ENCODE peak calls at places on chromosomes 1 and 21, in four cellular contexts. E is AG04449; J is coronary artery; U is CD8-positive, alpha-beta T cell. F is an unnamed sample.

GRCh38 chr1:164061528-164061927 is 497.5 kb upstream of the PBX1 start:
- DNase-seq in E (no peak), J (no peak), U (no peak), F (no peak)

GRCh38 chr1:1200876-1201810 is 5.2 kb downstream of the TNFRSF18 start:
- DNase-seq in E (no peak), J (no peak), U (peak), F (no peak)

GRCh38 chr21:17554619-17555472 is 42.0 kb downstream of the CXADR start:
- DNase-seq in E (no peak), J (no peak), U (no peak), F (no peak)

GRCh38 chr21:39022901-39023693 is 160.2 kb downstream of the PSMG1 start:
- DNase-seq in E (no peak), J (no peak), U (no peak), F (no peak)

GRCh38 chr1:25338188-25338981 is at the start of gene TMEM50A:
- DNase-seq in E (no peak), J (peak), U (peak), F (peak)

GRCh38 chr1:98277111-98277510 is 356.3 kb upstream of the DPYD start:
- DNase-seq in E (peak), J (no peak), U (no peak), F (peak)

GRCh38 chr1:216119600-216119999 is 303.6 kb downstream of the USH2A start:
- DNase-seq in E (no peak), J (no peak), U (no peak), F (peak)

GRCh38 chr1:33683913-33684312 is 180.0 kb upstream of the HMGB4 start:
- DNase-seq in E (no peak), J (no peak), U (no peak), F (peak)

GRCh38 chr1:10848109-10848684 is 51.8 kb upstream of the CASZ1 start:
- DNase-seq in E (no peak), J (no peak), U (no peak), F (no peak)

GRCh38 chr1:23899070-23899469 is 14.1 kb downstream of the CNR2 start:
- DNase-seq in E (no peak), J (no peak), U (no peak), F (no peak)

GRCh38 chr1:208078752-208079151 is 165.4 kb downstream of the PLXNA2 start:
- DNase-seq in E (no peak), J (no peak), U (no peak), F (no peak)

DNA sequence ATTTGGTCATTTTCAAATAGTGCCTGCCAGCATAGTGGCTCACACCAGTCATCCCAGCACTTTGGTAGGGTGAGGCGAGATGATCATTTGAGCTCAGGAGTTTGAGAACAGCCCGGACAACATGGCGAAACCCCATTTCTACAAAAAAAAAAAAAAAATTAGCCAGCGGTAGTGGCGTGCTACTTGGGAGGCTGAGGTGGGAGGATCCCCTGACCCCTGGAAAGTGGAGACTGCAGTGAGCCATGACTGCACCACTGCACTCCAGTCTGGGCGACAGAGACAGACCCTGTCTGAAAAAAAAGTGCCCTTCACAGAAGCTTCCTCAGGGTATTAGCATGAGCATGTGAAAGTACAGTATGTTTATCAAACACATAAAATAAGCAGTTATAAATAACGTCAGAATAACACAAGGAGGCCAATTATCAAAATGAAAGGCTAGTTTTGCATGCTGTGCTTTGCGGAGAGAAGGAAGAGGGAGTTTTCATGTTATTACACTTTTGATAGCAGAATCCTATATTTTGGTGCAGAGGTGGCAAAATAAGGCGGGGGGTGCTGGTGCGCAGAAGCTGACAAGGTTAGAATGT is 785 bp upstream of the METTL13 start:
- DNase-seq in E (no peak), J (no peak), U (no peak), F (no peak)
- TF ChIP-seq CTCF in E (no peak), J (no peak), U (no peak), F (no peak)

DNA sequence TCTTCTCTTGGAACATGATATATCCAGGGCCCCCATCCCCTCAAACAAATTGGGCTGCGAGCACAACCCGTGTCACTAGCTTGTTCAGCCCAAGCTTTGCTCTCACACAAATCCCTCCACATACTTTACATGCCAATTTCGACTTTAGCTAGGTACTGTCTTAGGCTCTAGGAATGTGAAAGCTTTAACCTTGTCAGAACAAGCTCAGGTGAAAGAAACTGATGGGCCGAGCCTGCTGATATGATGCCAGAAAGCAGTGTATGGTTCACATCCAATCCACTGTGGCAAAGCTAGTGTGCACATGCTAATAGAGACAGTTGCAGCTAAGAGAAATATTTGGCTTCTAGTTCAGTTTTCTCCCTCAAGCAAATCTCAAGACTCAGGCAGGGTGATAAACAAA is 79.5 kb downstream of the TNFSF18 start:
- DNase-seq in E (no peak), J (no peak), U (no peak), F (no peak)
- H3K4me3 ChIP-seq in E (no peak), J (no peak), U (no peak), F (no peak)

GRCh38 chr1:224116131-224116530 is 2.2 kb downstream of the FBXO28 start:
- DNase-seq in E (no peak), J (no peak), U (no peak), F (peak)
- TF ChIP-seq CTCF in E (peak), J (peak), U (peak), F (peak)

GRCh38 chr1:155009742-155010141 is 7.1 kb downstream of the ZBTB7B start:
- DNase-seq in E (no peak), J (no peak), U (no peak), F (no peak)

GRCh38 chr1:155007253-155007828 is 4.7 kb downstream of the ZBTB7B start:
- DNase-seq in E (no peak), J (no peak), U (no peak), F (no peak)

GRCh38 chr1:155009221-155009711 is 6.7 kb downstream of the ZBTB7B start:
- DNase-seq in E (no peak), J (no peak), U (no peak), F (no peak)

GRCh38 chr1:155006601-155007101 is 4.0 kb downstream of the ZBTB7B start:
- DNase-seq in E (no peak), J (no peak), U (no peak), F (no peak)

DNA sequence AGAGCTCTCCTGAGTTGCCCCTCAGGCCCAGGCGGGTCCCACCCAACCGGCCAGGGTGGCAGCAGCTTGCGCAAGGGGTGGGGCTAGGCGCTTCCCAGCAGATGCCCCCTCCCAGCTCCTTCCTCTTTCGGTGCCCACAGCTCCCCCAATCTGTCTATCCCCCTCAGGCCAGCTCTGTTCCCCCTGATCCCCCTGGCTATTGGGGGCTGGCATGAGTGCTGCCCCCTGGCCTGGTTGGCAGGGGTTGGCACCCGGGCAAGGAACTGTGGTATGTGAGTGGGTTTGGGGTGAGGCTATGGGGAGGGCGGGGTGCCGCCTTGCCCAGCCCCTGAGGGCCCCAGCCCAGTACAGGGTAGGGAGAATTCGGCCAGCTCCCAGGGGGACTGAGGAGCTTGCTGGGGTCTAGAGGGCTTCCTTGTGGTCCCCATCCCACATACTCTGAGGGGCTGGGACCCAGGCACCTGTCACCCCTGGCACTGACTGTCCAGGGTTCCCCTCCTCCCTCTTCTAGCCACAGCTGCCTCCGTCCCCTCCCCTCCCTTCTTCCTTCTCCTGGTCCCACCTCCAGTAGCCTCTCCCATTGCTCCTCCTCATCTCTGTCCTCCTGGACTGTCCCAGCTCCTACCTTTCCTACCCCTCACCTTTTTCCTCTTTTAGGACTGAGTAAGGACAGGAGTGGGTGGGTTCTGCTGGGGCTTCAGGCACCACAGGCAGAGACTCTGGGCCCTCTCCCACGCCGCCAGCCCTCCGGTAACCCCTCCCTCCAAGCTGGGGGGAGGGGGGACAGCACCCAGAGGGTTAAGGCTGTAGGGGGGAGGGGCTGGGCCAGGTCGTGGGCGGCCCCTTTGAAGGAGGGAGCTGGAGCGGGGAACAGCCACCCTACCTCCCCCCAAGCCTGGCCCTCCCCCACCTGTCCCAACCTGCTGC is 5.7 kb downstream of the ZBTB7B start:
- DNase-seq in E (no peak), J (no peak), U (no peak), F (no peak)
- H3K4me3 ChIP-seq in E (no peak), J (peak), U (no peak), F (no peak)

DNA sequence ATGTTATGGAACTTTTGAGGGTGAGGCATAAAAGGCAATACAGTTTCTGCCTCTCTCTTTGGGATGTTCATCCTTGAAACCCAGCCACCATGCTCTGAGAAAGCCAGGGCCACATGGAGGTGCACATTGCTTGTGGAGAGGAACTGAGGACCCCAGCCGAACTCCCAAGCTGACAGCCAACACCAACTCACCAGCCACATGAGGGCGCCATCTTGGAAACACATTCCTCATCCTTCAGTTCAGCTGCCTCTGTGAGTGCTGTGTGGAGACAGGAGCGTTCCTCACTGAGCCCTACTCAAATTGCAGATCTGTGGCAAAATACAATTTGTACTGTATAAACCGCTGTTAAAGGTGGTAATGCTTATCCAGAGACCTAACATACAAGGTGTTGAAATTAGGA is 137.5 kb downstream of the GABPA start:
- DNase-seq in E (no peak), J (no peak), U (no peak), F (no peak)
- TF ChIP-seq CTCF in E (no peak), J (no peak), U (no peak), F (no peak)

GRCh38 chr1:226660410-226661182 is 78.5 kb downstream of the ITPKB start:
- DNase-seq in E (no peak), J (no peak), U (no peak), F (no peak)
- H3K4me3 ChIP-seq in E (no peak), J (no peak), U (no peak), F (no peak)